ENCODE peak calls at places on chromosomes 1 and 21, in nine cellular contexts. K is CD8-positive, alpha-beta memory T cell; Z is tibial nerve; G is transverse colon; N is upper lobe of right lung; A is mucosa of descending colon; R is thoracic aorta; J is ovary; P is CD8-positive, alpha-beta T cell. W is an unnamed sample. For H3K4me1, the result is how much of the 10 kb centered on the place peaks cover.

GRCh38 chr21:45525153-45525909 is 16.9 kb downstream of the SLC19A1 start:
- DNase-seq in R (no peak), A (peak), Z (no peak), N (peak), K (no peak), P (peak), G (peak), J (peak), W (no peak)

GRCh38 chr1:67645495-67646144 is 39.4 kb upstream of the GADD45A start:
- DNase-seq in G (peak), Z (peak), R (no peak), J (peak), K (no peak), N (no peak), P (no peak), A (no peak), W (no peak)

GRCh38 chr1:211634461-211634860 is 41.0 kb downstream of the NEK2 start:
- DNase-seq in A (peak), K (no peak), R (no peak), G (no peak), P (no peak), N (peak), Z (no peak), J (no peak), W (no peak)

GRCh38 chr1:72557446-72558049 is 275.2 kb upstream of the NEGR1 start:
- DNase-seq in A (no peak), Z (no peak), P (no peak), J (no peak), G (no peak), K (no peak), N (no peak), R (no peak), W (no peak)

GRCh38 chr1:218930879-218931278 is 242.8 kb upstream of the LYPLAL1 start:
- DNase-seq in Z (peak), K (no peak), J (no peak), A (no peak), G (no peak), P (no peak), R (no peak), N (no peak), W (no peak)

GRCh38 chr1:23747947-23748346 is 4.7 kb downstream of the ELOA start:
- DNase-seq in J (no peak), Z (no peak), G (no peak), A (no peak), K (no peak), R (no peak), P (no peak), N (no peak), W (no peak)

GRCh38 chr1:31783846-31784245 is 19.7 kb upstream of the ADGRB2 start:
- DNase-seq in K (no peak), J (no peak), R (no peak), N (peak), G (no peak), Z (no peak), A (no peak), P (no peak), W (no peak)

GRCh38 chr1:25991937-25992688 is 5.8 kb downstream of the PAFAH2 start:
- DNase-seq in J (no peak), P (no peak), G (no peak), A (no peak), R (no peak), K (no peak), Z (no peak), N (no peak), W (no peak)

GRCh38 chr1:229940689-229941088 is 126.3 kb upstream of the GALNT2 start:
- DNase-seq in K (no peak), Z (no peak), N (no peak), R (no peak), J (no peak), P (no peak), A (no peak), G (no peak), W (no peak)

GRCh38 chr1:228455715-228456114 is 31.5 kb upstream of the RNF187 start:
- DNase-seq in N (no peak), G (no peak), K (no peak), R (no peak), J (no peak), A (no peak), P (no peak), Z (no peak), W (no peak)

GRCh38 chr1:159015440-159015909 is 5.8 kb downstream of the IFI16 start:
- DNase-seq in Z (peak), A (no peak), R (peak), G (peak), K (peak), N (peak), P (peak), J (no peak), W (no peak)

GRCh38 chr1:88595355-88595754 is 88.7 kb upstream of the PKN2 start:
- DNase-seq in K (peak), A (no peak), J (no peak), R (no peak), P (no peak), G (no peak), Z (no peak), N (no peak), W (peak)

GRCh38 chr1:204190212-204191211 is 5.8 kb downstream of the KISS1 start:
- DNase-seq in J (peak), G (peak), A (peak), N (no peak), P (peak), R (no peak), K (peak), Z (no peak), W (no peak)

GRCh38 chr1:226974544-226975258 is 34.6 kb downstream of the COQ8A start:
- DNase-seq in Z (no peak), P (no peak), N (no peak), J (peak), R (no peak), A (no peak), G (no peak), K (no peak), W (no peak)

GRCh38 chr1:6062670-6063069 is 17.0 kb downstream of the KCNAB2 start:
- DNase-seq in J (no peak), N (no peak), G (no peak), Z (no peak), P (no peak), K (no peak), R (no peak), A (no peak), W (no peak)

GRCh38 chr1:6126521-6127067 is 53.5 kb downstream of the CHD5 start:
- DNase-seq in N (peak), K (no peak), G (no peak), Z (no peak), P (no peak), A (peak), J (no peak), R (no peak), W (no peak)

GRCh38 chr1:156490401-156491032 is 10.1 kb downstream of the MEF2D start:
- DNase-seq in Z (no peak), P (no peak), K (no peak), A (no peak), J (peak), R (no peak), N (peak), G (peak), W (no peak)

GRCh38 chr21:16302851-16303282 is 573.1 kb downstream of the USP25 start:
- DNase-seq in P (no peak), N (no peak), Z (peak), R (no peak), J (peak), K (no peak), G (no peak), A (no peak), W (no peak)

GRCh38 chr1:9687876-9688582 is 36.5 kb downstream of the PIK3CD start:
- DNase-seq in P (no peak), N (peak), J (peak), R (no peak), Z (no peak), K (peak), G (peak), A (peak), W (no peak)

GRCh38 chr1:191608367-191608766 is 549.9 kb upstream of the RGS18 start:
- DNase-seq in N (no peak), G (no peak), A (no peak), K (no peak), Z (no peak), R (no peak), J (no peak), P (no peak), W (no peak)

GRCh38 chr1:155178441-155179106 is 4.9 kb downstream of the TRIM46 start:
- DNase-seq in K (no peak), R (no peak), G (peak), P (no peak), A (peak), J (peak), N (peak), Z (peak), W (peak)

GRCh38 chr1:115782571-115783281 is 14.2 kb upstream of the CASQ2 start:
- DNase-seq in K (no peak), Z (no peak), R (no peak), P (no peak), A (no peak), N (no peak), J (no peak), G (no peak), W (no peak)

GRCh38 chr1:212749924-212750535 is 41.5 kb downstream of the NSL1 start:
- DNase-seq in R (no peak), P (no peak), A (no peak), N (no peak), J (no peak), G (no peak), K (peak), Z (no peak), W (peak)

GRCh38 chr1:171994293-171994692 is 153.0 kb downstream of the DNM3 start:
- DNase-seq in P (no peak), A (no peak), K (no peak), N (no peak), J (no peak), Z (no peak), G (no peak), R (no peak), W (no peak)

GRCh38 chr1:19045898-19046889 is 89.7 kb upstream of the IFFO2 start:
- DNase-seq in N (peak), J (no peak), K (no peak), G (peak), P (no peak), Z (no peak), R (no peak), A (no peak), W (no peak)

GRCh38 chr21:42317341-42317741 is 2.1 kb upstream of the TFF3 start:
- DNase-seq in K (no peak), P (no peak), Z (no peak), R (no peak), N (no peak), A (peak), G (peak), J (no peak), W (peak)

GRCh38 chr1:162310337-162310736 is 66.3 kb downstream of the SPATA46 start:
- DNase-seq in J (no peak), G (no peak), R (no peak), K (no peak), N (no peak), Z (no peak), P (no peak), A (no peak), W (no peak)

GRCh38 chr1:207898836-207899235 is 12.1 kb downstream of the CD34 start:
- DNase-seq in P (no peak), Z (no peak), A (no peak), J (peak), G (no peak), R (no peak), N (no peak), K (no peak), W (no peak)

GRCh38 chr1:227895828-227896685 is 51.7 kb downstream of the WNT9A start:
- DNase-seq in J (peak), N (peak), P (no peak), A (peak), Z (no peak), K (no peak), G (peak), R (no peak), W (no peak)

GRCh38 chr1:161207173-161207572 is 5.0 kb downstream of the NDUFS2 start:
- DNase-seq in G (peak), J (peak), R (no peak), N (no peak), K (no peak), Z (no peak), A (no peak), P (no peak), W (no peak)

GRCh38 chr21:33800753-33801423 is 114.7 kb downstream of the ATP5PO start:
- DNase-seq in K (no peak), R (no peak), J (no peak), A (no peak), G (no peak), Z (no peak), N (no peak), P (no peak), W (no peak)

GRCh38 chr1:67898033-67898726 is 64.9 kb upstream of the GNG12 start:
- DNase-seq in A (no peak), N (no peak), J (no peak), Z (no peak), P (no peak), R (no peak), G (no peak), K (no peak), W (no peak)

GRCh38 chr1:16147615-16147926 is 8.3 kb downstream of the EPHA2 start:
- DNase-seq in J (no peak), R (no peak), N (no peak), K (no peak), G (no peak), Z (no peak), A (no peak), P (no peak), W (no peak)
- H3K4me1 ChIP-seq in J (under half), R (half or more), N (half or more), K (under half), G (under half), Z (half or more), A (under half), P (under half), W (under half)

GRCh38 chr1:2465371-2466269 is 10.5 kb upstream of the PLCH2 start:
- DNase-seq in N (no peak), J (no peak), P (no peak), G (no peak), R (no peak), A (no peak), K (no peak), Z (no peak), W (no peak)
- H3K4me1 ChIP-seq in N (under half), J (under half), P (under half), G (under half), R (under half), A (under half), K (under half), Z (under half), W (under half)

DNA sequence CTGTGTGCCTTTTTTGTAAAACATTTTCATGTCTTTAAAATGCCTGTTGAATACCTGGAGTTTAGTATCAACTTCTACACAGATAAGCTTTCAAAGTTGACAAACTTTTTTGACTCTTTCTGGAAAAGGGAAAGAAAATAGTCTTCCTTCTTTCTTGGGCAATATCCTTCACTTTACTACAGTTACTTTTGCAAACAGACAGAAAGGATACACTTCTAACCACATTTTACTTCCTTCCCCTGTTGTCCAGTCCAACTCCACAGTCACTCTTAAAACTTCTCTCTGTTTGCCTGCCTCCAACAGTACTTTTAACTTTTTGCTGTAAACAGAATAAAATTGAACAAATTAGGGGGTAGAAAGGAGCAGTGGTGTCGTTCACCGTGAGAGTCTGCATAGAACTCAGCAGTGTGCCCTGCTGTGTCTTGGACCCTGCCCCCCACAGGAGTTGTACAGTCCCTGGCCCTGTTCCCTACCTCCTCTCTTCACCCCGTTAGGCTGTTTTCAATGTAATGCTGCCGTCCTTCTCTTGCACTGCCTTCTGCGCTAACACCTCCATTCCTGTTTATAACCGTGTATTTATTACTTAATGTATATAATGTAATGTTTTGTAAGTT is 160.8 kb upstream of the SGIP1 start:
- DNase-seq in J (no peak), A (no peak), R (no peak), N (no peak), K (no peak), P (peak), G (no peak), Z (no peak), W (no peak)
- H3K4me1 ChIP-seq in J (under half), A (under half), R (under half), N (under half), K (half or more), P (under half), G (under half), Z (under half), W (half or more)

GRCh38 chr1:8377382-8377928 is 59.5 kb downstream of the SLC45A1 start:
- DNase-seq in P (no peak), A (no peak), K (no peak), N (no peak), G (no peak), J (no peak), R (no peak), Z (no peak), W (no peak)
- H3K4me1 ChIP-seq in P (under half), A (under half), K (half or more), N (half or more), G (half or more), J (under half), R (half or more), Z (half or more), W (under half)

DNA sequence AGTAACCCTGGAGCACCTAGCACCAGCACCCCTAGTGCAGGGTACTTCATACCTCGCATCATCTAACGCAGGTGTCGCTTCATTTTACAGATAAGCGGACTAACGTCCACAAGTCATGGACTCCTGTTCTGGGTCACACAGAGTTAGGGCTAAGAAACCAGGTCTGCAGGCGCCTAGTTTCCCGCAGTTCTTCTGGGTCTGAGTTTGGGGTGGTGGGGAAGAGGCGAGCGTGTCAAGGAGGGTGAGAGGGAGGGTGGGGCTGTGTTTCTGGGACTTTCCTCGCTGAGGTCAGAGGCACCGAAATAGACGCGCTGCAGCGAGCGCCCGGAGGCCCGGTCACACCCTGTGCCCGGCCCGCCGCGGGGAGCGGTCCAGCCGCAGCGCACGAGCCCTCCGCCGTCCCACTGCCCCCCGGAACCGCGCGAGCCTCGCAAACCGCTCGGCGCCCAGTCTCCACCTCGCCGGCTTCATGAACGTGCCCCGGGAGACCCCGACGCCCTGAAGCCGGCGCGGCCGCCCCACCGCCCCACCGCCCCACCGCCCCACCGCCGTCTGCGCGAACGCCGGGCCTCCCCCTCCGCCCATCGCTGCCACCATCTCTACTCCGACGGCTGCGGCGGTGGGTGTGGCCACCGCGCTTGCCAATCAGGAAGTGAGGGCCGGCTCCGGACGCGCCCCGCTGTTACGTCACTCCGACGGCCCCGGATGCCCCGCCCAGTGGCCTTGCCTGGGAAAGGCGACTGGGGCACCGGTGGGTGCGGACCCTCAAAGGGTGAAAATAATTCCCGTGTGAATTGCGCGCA is 12.3 kb downstream of the IFI6 start:
- DNase-seq in N (peak), P (peak), R (peak), G (peak), Z (peak), A (peak), J (peak), K (peak), W (peak)
- H3K4me1 ChIP-seq in N (under half), P (under half), R (under half), G (under half), Z (under half), A (under half), J (under half), K (under half), W (under half)

GRCh38 chr1:117608213-117608612 is 2.4 kb downstream of the TENT5C start:
- DNase-seq in R (no peak), Z (no peak), J (no peak), A (no peak), G (no peak), P (no peak), K (no peak), N (no peak), W (no peak)

GRCh38 chr1:117610036-117610435 is 4.2 kb downstream of the TENT5C start:
- DNase-seq in P (no peak), A (no peak), N (no peak), G (no peak), K (no peak), R (no peak), J (no peak), Z (no peak), W (no peak)

GRCh38 chr1:117608758-117609157 is 2.9 kb downstream of the TENT5C start:
- DNase-seq in G (no peak), K (no peak), N (no peak), J (no peak), P (no peak), A (no peak), R (no peak), Z (no peak), W (no peak)

GRCh38 chr1:117611121-117611601 is 5.3 kb downstream of the TENT5C start:
- DNase-seq in K (no peak), R (no peak), G (no peak), J (no peak), P (no peak), Z (no peak), A (no peak), N (no peak), W (no peak)

GRCh38 chr1:117609471-117609911 is 3.6 kb downstream of the TENT5C start:
- DNase-seq in J (peak), K (no peak), Z (no peak), N (no peak), R (no peak), P (no peak), A (no peak), G (peak), W (no peak)
- H3K4me1 ChIP-seq in J (under half), K (half or more), Z (under half), N (under half), R (half or more), P (under half), A (half or more), G (half or more), W (under half)

GRCh38 chr21:31735518-31735992 is 3.6 kb upstream of the SCAF4 start:
- DNase-seq in G (no peak), N (no peak), R (no peak), P (no peak), J (no peak), Z (no peak), A (no peak), K (no peak), W (no peak)
- H3K4me1 ChIP-seq in G (under half), N (under half), R (under half), P (under half), J (under half), Z (under half), A (under half), K (under half), W (under half)